ENCODE peak calls at places on chromosomes 6 and 20, in six cellular contexts. A is ascending aorta, J is fibroblast of mammary gland, N is breast epithelium, W is mesothelial cell of epicardium, Z is GM06990. O is an unnamed sample.

GRCh38 chr20:45095753-45096371 is 5.1 kb downstream of the KCNS1 start:
- DNase-seq in Z (no peak), N (no peak), J (peak), W (no peak), A (no peak), O (no peak)

GRCh38 chr6:68226460-68226859 is 408.6 kb upstream of the ADGRB3 start:
- DNase-seq in N (no peak), J (no peak), A (no peak), Z (no peak), W (no peak), O (no peak)

GRCh38 chr20:64079273-64080012 is at the start of gene RGS19:
- DNase-seq in J (peak), Z (peak), W (peak), N (no peak), A (no peak), O (no peak)

GRCh38 chr6:81696505-81696904 is 56.0 kb downstream of the TENT5A start:
- DNase-seq in Z (no peak), W (no peak), J (no peak), A (no peak), N (no peak), O (no peak)

GRCh38 chr20:43824699-43825402 is 89.8 kb upstream of the TOX2 start:
- DNase-seq in N (no peak), Z (no peak), W (no peak), J (peak), A (no peak), O (no peak)

GRCh38 chr6:18471232-18471964 is 84.2 kb downstream of the RNF144B start:
- DNase-seq in J (no peak), A (no peak), N (no peak), W (no peak), Z (no peak), O (no peak)

GRCh38 chr6:22906091-22906549 is 336.8 kb downstream of the HDGFL1 start:
- DNase-seq in N (no peak), A (no peak), W (no peak), Z (no peak), J (peak), O (no peak)

GRCh38 chr6:92690997-92691599 is 728.3 kb downstream of the EPHA7 start:
- DNase-seq in J (no peak), A (no peak), Z (no peak), N (no peak), W (no peak), O (no peak)

GRCh38 chr20:61502433-61502832 is 250.4 kb downstream of the CDH4 start:
- DNase-seq in N (no peak), Z (no peak), A (no peak), W (no peak), J (peak), O (no peak)

GRCh38 chr6:47047479-47048411 is 5.6 kb upstream of the ADGRF1 start:
- DNase-seq in W (no peak), J (peak), N (no peak), A (no peak), Z (peak), O (no peak)

GRCh38 chr6:74447013-74447412 is 751.0 kb downstream of the CD109 start:
- DNase-seq in Z (peak), A (no peak), W (no peak), N (no peak), J (peak), O (no peak)

GRCh38 chr6:50264995-50265571 is 215.4 kb upstream of the DEFB112 start:
- DNase-seq in N (no peak), Z (no peak), W (no peak), J (no peak), A (no peak), O (no peak)

GRCh38 chr6:43274916-43275597 is 23.0 kb upstream of the SLC22A7 start:
- DNase-seq in Z (no peak), A (no peak), W (no peak), N (no peak), J (no peak), O (no peak)

GRCh38 chr20:2746636-2747265 is 53.7 kb downstream of the CPXM1 start:
- DNase-seq in W (no peak), N (no peak), J (no peak), A (no peak), Z (no peak), O (no peak)

GRCh38 chr6:100796049-100796823 is 84.9 kb downstream of the ASCC3 start:
- DNase-seq in W (no peak), A (no peak), N (no peak), Z (peak), J (no peak), O (no peak)

GRCh38 chr20:51176846-51177245 is 153.9 kb upstream of the KCNG1 start:
- DNase-seq in A (no peak), N (no peak), Z (no peak), W (no peak), J (no peak), O (no peak)

GRCh38 chr6:144952456-144953240 is 667.5 kb downstream of the UTRN start:
- DNase-seq in Z (no peak), A (no peak), N (no peak), W (no peak), J (no peak), O (no peak)

GRCh38 chr20:56685879-56686278 is 56.8 kb downstream of the TFAP2C start:
- DNase-seq in W (no peak), N (no peak), Z (no peak), A (no peak), J (no peak), O (no peak)

GRCh38 chr6:157535354-157536217 is 154.6 kb downstream of the ZDHHC14 start:
- DNase-seq in A (no peak), W (no peak), N (no peak), Z (peak), J (peak), O (no peak)

GRCh38 chr6:11427827-11428245 is 109.7 kb upstream of the TMEM170B start:
- DNase-seq in Z (no peak), J (no peak), W (no peak), A (no peak), N (no peak), O (no peak)

GRCh38 chr6:41894366-41895299 is 542 bp downstream of the USP49 start:
- DNase-seq in J (peak), Z (no peak), N (no peak), A (no peak), W (peak), O (no peak)

GRCh38 chr20:37560629-37561028 is 33.0 kb upstream of the BLCAP start:
- DNase-seq in J (no peak), N (no peak), A (no peak), W (no peak), Z (no peak), O (no peak)

DNA sequence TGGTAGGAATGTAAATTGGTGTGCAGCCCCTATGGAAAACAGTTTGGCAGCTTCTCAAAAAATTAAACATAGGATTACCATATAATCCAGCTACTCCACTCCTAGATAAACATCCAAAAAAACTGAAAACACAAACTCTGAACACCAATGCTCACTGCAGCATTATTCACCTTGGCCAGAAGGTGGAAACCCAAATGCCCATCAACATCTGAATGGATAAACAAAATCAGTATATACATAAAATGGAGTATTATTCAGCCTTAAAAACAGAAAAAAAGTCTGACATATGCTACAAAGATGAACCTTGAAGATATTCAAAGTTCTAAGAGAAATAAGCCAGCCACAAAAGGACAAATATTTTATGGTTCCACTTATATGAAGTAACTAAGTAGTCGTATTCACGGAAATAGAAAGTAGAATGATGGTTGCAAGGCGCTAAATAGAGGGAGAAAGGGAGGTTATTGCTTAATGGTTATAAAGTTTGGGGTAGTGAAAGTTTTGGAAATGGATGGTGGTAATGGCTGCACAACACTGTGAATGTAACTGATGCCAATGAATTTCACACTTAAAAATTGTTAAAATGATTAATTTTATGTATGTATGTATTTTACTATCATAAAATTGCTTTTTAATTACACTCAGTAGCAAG is 4.0 kb downstream of the PHF10 start:
- DNase-seq in N (no peak), J (no peak), Z (no peak), W (no peak), A (no peak), O (no peak)
- TF ChIP-seq CTCF in N (no peak), J (peak), Z (peak), W (no peak), A (no peak), O (no peak)

GRCh38 chr6:97705568-97705967 is 422.6 kb upstream of the MMS22L start:
- DNase-seq in J (peak), A (no peak), Z (no peak), W (no peak), N (no peak), O (no peak)
- TF ChIP-seq CTCF in J (peak), A (no peak), Z (peak), W (no peak), N (no peak), O (no peak)

GRCh38 chr20:14518648-14519047 is 181.2 kb upstream of the FLRT3 start:
- DNase-seq in Z (no peak), W (no peak), A (no peak), N (no peak), J (no peak), O (no peak)
- TF ChIP-seq CTCF in Z (no peak), W (no peak), A (no peak), N (no peak), J (no peak), O (no peak)

DNA sequence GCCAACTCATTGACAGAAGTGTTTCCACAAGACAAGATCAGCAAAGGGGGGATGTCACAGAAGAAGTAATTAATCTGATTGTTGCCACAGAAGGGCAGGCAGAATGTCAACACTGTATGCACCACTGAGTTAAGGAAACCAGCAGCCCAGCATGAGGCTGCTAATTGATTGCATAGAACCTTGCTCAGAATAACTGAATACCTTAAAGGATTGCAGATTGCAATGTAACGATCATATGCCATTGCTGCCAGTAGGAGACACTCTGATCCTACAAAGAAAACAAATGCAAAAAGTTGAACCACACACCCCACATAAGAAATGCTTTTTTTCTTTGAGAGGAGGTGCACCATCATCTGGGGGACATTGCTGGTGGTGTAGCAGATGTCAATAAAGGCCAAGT is 13.1 kb downstream of the OR5V1 start:
- DNase-seq in J (no peak), A (no peak), N (no peak), W (no peak), Z (no peak), O (no peak)
- TF ChIP-seq CTCF in J (no peak), A (no peak), N (no peak), W (no peak), Z (peak), O (no peak)

GRCh38 chr20:58558483-58559367 is 43.5 kb upstream of the APCDD1L start:
- DNase-seq in J (no peak), A (no peak), N (peak), Z (no peak), W (no peak), O (no peak)
- TF ChIP-seq CTCF in J (no peak), A (no peak), N (no peak), Z (no peak), W (no peak), O (no peak)

DNA sequence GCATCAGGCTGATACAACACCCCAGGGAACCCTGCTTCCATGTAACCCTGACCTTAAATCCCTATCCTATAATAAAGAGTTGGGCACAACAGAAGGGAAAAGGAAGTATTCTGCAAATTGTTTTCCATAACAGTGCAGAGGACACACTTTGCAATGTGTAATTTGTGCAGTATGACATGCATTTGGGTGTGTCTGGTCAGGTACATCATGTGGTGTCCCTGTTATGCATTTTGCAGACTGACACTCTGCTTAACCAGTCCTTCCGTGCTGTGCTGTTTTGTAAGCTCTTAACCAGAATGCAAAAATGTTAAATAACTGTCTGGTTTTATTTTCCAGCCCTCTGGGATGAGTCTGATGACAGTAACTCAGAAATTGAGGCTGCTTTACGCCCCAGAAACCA is 57.0 kb upstream of the XRN2 start:
- DNase-seq in A (no peak), J (no peak), N (no peak), Z (no peak), W (no peak), O (no peak)
- TF ChIP-seq CTCF in A (no peak), J (no peak), N (no peak), Z (no peak), W (no peak), O (no peak)

GRCh38 chr6:138804986-138805385 is 9.1 kb downstream of the ECT2L start:
- DNase-seq in N (no peak), A (no peak), J (peak), Z (no peak), W (no peak), O (no peak)

GRCh38 chr6:138798028-138798427 is 2.1 kb downstream of the ECT2L start:
- DNase-seq in A (no peak), Z (no peak), J (no peak), W (no peak), N (no peak), O (no peak)

GRCh38 chr6:138795809-138796469 is at the start of gene ECT2L:
- DNase-seq in J (peak), Z (no peak), W (peak), N (peak), A (no peak), O (no peak)

GRCh38 chr6:138803914-138804313 is 8.0 kb downstream of the ECT2L start:
- DNase-seq in A (no peak), N (no peak), W (no peak), Z (no peak), J (peak), O (no peak)

DNA sequence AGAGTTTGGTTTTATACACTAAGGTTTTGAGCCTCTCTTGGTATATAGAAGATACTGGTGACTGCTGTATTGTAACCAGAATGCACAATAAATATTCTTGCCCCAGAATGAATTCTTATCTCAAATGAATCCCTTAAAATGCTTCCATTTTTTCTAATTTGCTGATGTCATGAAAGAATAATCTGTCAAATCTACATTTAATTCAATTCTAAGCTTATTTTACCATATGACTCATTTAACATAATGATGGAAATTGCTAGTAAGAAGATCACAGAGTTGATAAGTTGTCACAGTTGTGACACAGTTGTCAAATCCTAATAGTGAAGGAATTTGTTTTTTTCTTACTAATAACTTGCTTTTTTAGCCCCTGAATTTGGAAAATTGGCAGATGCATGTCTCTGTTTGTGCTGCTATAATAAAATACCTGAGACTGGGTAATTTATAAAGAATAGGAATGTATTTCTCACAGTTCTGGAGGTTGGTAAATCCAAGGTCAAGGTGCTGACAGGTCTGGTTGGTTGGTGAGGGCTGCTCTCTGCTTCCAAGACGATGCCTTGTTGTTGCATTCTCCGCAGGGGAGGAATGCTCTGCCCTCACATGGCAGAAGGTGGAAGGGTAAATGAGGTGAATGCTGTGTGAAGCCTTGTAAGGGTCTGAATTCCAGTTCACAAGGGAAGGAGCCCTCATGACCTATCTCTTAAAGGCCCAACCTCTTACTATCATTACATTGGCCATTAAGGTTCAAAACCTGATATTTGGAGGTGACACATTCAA is 4.7 kb downstream of the ECT2L start:
- DNase-seq in Z (no peak), N (no peak), A (no peak), W (no peak), J (peak), O (no peak)
- TF ChIP-seq CTCF in Z (no peak), N (no peak), A (no peak), W (no peak), J (peak), O (no peak)

GRCh38 chr6:90294614-90294988 is 2.0 kb downstream of the BACH2 start:
- DNase-seq in J (no peak), Z (no peak), N (no peak), W (no peak), A (no peak), O (no peak)

GRCh38 chr6:90294008-90294511 is 2.6 kb downstream of the BACH2 start:
- DNase-seq in Z (no peak), N (no peak), J (no peak), A (no peak), W (no peak), O (no peak)

GRCh38 chr6:90295854-90296345 is 743 bp downstream of the BACH2 start:
- DNase-seq in A (no peak), W (peak), N (peak), J (peak), Z (peak), O (peak)

GRCh38 chr6:90296346-90297123 is at the start of gene BACH2:
- DNase-seq in A (peak), Z (peak), N (peak), W (peak), J (peak), O (peak)

GRCh38 chr6:90294989-90295853 is 1.4 kb downstream of the BACH2 start:
- DNase-seq in N (no peak), J (peak), A (no peak), Z (peak), W (no peak), O (no peak)
- TF ChIP-seq CTCF in N (peak), J (no peak), A (peak), Z (peak), W (no peak), O (peak)

GRCh38 chr20:25258463-25258805 is 10.5 kb downstream of the PYGB start:
- DNase-seq in Z (no peak), N (no peak), A (no peak), J (no peak), W (no peak), O (no peak)
- TF ChIP-seq CTCF in Z (no peak), N (no peak), A (no peak), J (no peak), W (no peak), O (no peak)

GRCh38 chr20:17969276-17969883 is 562 bp downstream of the MGME1 start:
- DNase-seq in J (no peak), Z (no peak), W (no peak), A (no peak), N (no peak), O (no peak)

GRCh38 chr20:17966432-17967312 is 1.9 kb downstream of the SNX5 start:
- DNase-seq in W (no peak), A (no peak), N (no peak), Z (no peak), J (peak), O (no peak)

GRCh38 chr20:17969884-17970409 is 1.1 kb downstream of the MGME1 start:
- DNase-seq in W (no peak), Z (peak), N (no peak), J (peak), A (no peak), O (no peak)

GRCh38 chr20:17967595-17968365 is 814 bp downstream of the SNX5 start:
- DNase-seq in A (peak), N (peak), W (no peak), Z (no peak), J (peak), O (peak)

DNA sequence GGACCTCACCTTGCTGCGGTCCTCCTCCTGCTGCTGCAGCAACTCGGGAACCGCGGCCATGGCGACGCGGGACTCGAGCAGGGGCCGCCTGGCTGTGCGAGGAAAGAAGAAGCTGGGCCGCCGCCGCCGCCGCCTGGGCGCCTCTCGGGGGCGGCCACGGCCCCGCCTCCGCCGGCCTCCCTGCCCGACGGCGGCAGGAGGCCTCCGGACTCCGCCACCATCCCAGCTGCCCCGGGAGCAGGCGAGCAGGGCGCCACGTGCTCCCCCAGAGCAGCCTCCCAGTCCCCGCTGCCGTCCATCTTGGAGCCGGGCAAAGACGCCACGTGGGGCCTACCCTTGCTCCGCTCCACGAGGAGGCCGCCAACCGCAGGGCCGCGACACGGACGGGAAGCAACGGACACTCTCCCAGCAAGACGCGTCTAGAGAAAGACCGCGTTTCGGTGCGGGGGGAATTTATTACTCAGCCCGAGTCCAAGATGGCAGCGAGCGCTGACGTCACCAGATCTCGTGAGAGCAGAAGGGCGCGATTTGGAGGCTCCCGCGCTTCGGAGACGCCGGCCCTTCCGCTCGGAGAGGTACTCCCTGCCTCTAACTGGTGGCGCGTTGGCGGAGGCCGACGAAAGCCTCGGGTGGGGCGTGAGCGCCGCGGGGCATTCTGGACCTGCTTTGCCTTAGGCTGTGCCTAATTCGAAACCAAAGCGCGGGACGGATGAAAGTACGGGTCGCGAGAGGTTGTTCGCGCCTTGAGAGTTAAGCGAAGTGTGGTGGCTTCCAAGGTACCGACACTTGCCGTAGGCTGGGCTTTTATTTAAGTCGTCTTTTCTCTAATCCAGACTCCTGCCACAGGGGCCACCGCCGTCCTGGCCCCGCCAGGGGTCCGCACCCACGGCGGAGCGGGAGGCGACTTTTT is at the start of the genes MGME1 and SNX5:
- DNase-seq in N (peak), W (peak), A (peak), J (peak), Z (peak), O (peak)
- TF ChIP-seq CTCF in N (no peak), W (peak), A (no peak), J (no peak), Z (no peak), O (no peak)

O was measured in esophagus squamous epithelium.